ENCODE peak calls at places on chromosomes 13 and 19, in eight cellular contexts. A, S, Y, U, V, Q, P and D are unnamed samples.

GRCh38 chr13:73368608-73369007 is 309.8 kb downstream of the KLF5 start:
- DNase-seq in V (no peak), S (no peak), Y (peak), A (no peak), P (no peak), Q (no peak), U (no peak), D (no peak)

GRCh38 chr19:10424011-10424637 is 3.8 kb downstream of the PDE4A start:
- DNase-seq in V (no peak), A (peak), S (no peak), Y (peak), Q (peak), P (peak), U (peak), D (no peak)

GRCh38 chr13:24489721-24490120 is 22.9 kb downstream of the PARP4 start:
- DNase-seq in Y (no peak), Q (no peak), S (no peak), V (no peak), U (no peak), P (no peak), A (no peak), D (no peak)

GRCh38 chr13:43730642-43731041 is 56.1 kb downstream of the ENOX1 start:
- DNase-seq in P (no peak), Q (peak), A (no peak), U (peak), V (peak), S (no peak), Y (peak), D (no peak)

GRCh38 chr13:98487016-98487415 is 89.9 kb downstream of the STK24 start:
- DNase-seq in A (no peak), Y (no peak), V (no peak), P (no peak), U (no peak), Q (peak), S (no peak), D (no peak)

GRCh38 chr13:26061947-26062346 is 10.1 kb upstream of the SHISA2 start:
- DNase-seq in A (no peak), Q (peak), S (no peak), U (peak), V (peak), P (no peak), Y (peak), D (no peak)

GRCh38 chr19:4474504-4475136 is 2.5 kb downstream of the HDGFL2 start:
- DNase-seq in Q (peak), V (no peak), U (peak), P (peak), Y (peak), S (no peak), A (no peak), D (no peak)

GRCh38 chr13:105328212-105328611 is 1207.2 kb downstream of the EFNB2 start:
- DNase-seq in P (no peak), A (no peak), Y (no peak), V (no peak), Q (no peak), U (no peak), S (no peak), D (no peak)

GRCh38 chr19:42028304-42029216 is 34.5 kb upstream of the ATP1A3 start:
- DNase-seq in P (peak), Q (no peak), Y (no peak), U (no peak), S (no peak), V (no peak), A (no peak), D (no peak)

GRCh38 chr19:6791237-6791636 is 18.7 kb downstream of the VAV1 start:
- DNase-seq in Q (no peak), P (no peak), Y (no peak), V (no peak), U (no peak), A (no peak), S (no peak), D (no peak)

GRCh38 chr19:50723069-50723468 is at the start of gene CLEC11A:
- DNase-seq in Y (no peak), U (peak), A (peak), Q (peak), S (no peak), P (no peak), V (peak), D (no peak)